ENCODE peak calls at places on chromosomes 13 and 19, in four cellular contexts. O is neural crest cell, C is IMR-90, M is endodermal cell. A is an unnamed sample.

GRCh38 chr19:46963093-46963734 is 56.4 kb upstream of the NPAS1 start:
- DNase-seq in C (peak; percentile 94), M (no peak), O (no peak), A (peak; percentile 88)

GRCh38 chr13:112204376-112204775 is 137.4 kb downstream of the SOX1 start:
- DNase-seq in C (no peak), M (no peak), O (no peak), A (no peak)

GRCh38 chr19:29323972-29324680 is 111.2 kb upstream of the UQCRFS1 start:
- DNase-seq in O (no peak), M (no peak), C (no peak), A (no peak)

GRCh38 chr13:113233101-113233500 is 23.7 kb downstream of the CUL4A start:
- DNase-seq in O (no peak), C (no peak), M (no peak), A (no peak)

GRCh38 chr13:110206170-110206569 is 100.8 kb downstream of the COL4A1 start:
- DNase-seq in M (no peak), O (no peak), C (no peak), A (no peak)

GRCh38 chr13:87667686-87668085 is 3.5 kb upstream of the SLITRK5 start:
- DNase-seq in C (no peak), O (no peak), M (no peak), A (no peak)

GRCh38 chr13:40994581-40995230 is 24.4 kb downstream of the ELF1 start:
- DNase-seq in O (no peak), M (no peak), C (no peak), A (no peak)

GRCh38 chr19:12838182-12838890 is at the start of gene MAST1:
- DNase-seq in M (peak; percentile 87), C (no peak), O (peak; percentile 54), A (no peak)

GRCh38 chr19:42316223-42317211 is 3.4 kb downstream of the TMEM145 start:
- DNase-seq in M (no peak), O (no peak), C (peak; percentile 21), A (no peak)

GRCh38 chr19:13795595-13796300 is 505 bp downstream of the ZSWIM4 start:
- DNase-seq in O (no peak), M (peak; percentile 59), C (peak; percentile 28), A (no peak)

GRCh38 chr13:44389003-44389666 is 15.5 kb downstream of the SERP2 start:
- DNase-seq in C (no peak), O (no peak), M (no peak), A (no peak)

GRCh38 chr19:51971624-51972023 is 15.0 kb downstream of the ZNF350 start:
- DNase-seq in O (no peak), M (no peak), C (peak; percentile 13), A (no peak)

GRCh38 chr13:44971656-44972595 is 17.3 kb downstream of the NUFIP1 start:
- DNase-seq in M (no peak), C (peak; percentile 68), O (no peak), A (peak; percentile 31)

GRCh38 chr19:11203194-11204075 is 6.1 kb upstream of the KANK2 start:
- DNase-seq in M (peak; percentile 93), O (peak; percentile 73), C (peak; percentile 71), A (no peak)

GRCh38 chr19:45191324-45191845 is 12.8 kb downstream of the BLOC1S3 start:
- DNase-seq in C (no peak), M (no peak), O (no peak), A (no peak)

GRCh38 chr13:78604782-78605611 is 1.6 kb upstream of the POU4F1 start:
- DNase-seq in M (peak; percentile 83), C (peak; percentile 8), O (no peak), A (no peak)

GRCh38 chr19:53612762-53613526 is 18.9 kb upstream of the DPRX start:
- DNase-seq in C (no peak), O (no peak), M (peak; percentile 94), A (no peak)

GRCh38 chr19:39539519-39540332 is at the start of gene EID2:
- DNase-seq in C (peak; percentile 93), O (peak; percentile 97), M (peak; percentile 96), A (peak; percentile 85)

GRCh38 chr13:28494537-28494860 is 429 bp downstream of the FLT1 start:
- DNase-seq in M (no peak), C (no peak), O (peak; percentile 16), A (no peak)

GRCh38 chr19:45507864-45508680 is 793 bp downstream of the VASP start:
- DNase-seq in O (no peak), M (peak; percentile 89), C (no peak), A (no peak)

GRCh38 chr19:9839415-9839814 is 4.3 kb downstream of the PIN1 start:
- DNase-seq in M (no peak), O (no peak), C (peak; percentile 51), A (peak; percentile 54)

GRCh38 chr13:30111810-30112209 is 195.5 kb downstream of the KATNAL1 start:
- DNase-seq in O (no peak), C (no peak), M (peak; percentile 76), A (no peak)

GRCh38 chr19:2811221-2811722 is 8.4 kb upstream of the ZNF554 start:
- DNase-seq in C (no peak), O (no peak), M (no peak), A (no peak)

DNA sequence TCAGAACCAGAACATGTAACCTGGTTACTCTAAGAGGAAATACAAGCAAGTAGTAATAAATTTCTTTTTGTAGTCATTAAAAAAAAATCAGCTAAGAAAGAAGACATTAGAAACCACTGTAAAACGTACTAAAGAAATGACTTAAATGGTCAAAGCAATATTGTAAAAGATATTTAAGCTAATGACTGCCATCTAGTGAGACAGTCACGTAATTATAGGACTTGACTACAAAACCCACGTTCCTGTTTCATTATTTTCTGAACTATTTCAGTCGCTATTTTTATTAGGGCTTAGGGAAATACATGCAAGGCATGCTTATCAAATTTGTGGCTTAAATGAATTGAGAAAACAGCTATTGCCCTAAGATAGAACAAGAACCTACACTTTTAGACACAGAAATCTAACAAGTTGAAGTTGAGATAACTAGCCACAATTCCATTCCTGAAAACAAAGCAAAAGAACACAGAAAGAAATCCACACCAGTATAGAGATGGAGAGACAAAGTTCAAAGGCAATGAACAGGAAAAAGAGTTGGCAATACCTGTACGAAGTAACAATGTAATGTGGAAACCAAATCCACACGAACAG is 17.9 kb downstream of the ALG5 start:
- DNase-seq in C (peak; percentile 79), M (no peak), O (no peak), A (no peak)
- TF ChIP-seq CTCF in C (peak; percentile 81), M (peak; percentile 78), O (peak; percentile 75), A (no peak)

GRCh38 chr13:98795220-98795619 is 42.7 kb upstream of the SLC15A1 start:
- DNase-seq in M (no peak), C (no peak), O (no peak), A (no peak)

GRCh38 chr13:98796191-98796590 is 43.7 kb upstream of the SLC15A1 start:
- DNase-seq in M (no peak), C (no peak), O (no peak), A (no peak)

GRCh38 chr13:98792784-98793183 is 40.3 kb upstream of the SLC15A1 start:
- DNase-seq in M (no peak), O (no peak), C (no peak), A (no peak)

GRCh38 chr13:98792321-98792720 is 39.8 kb upstream of the SLC15A1 start:
- DNase-seq in O (no peak), M (no peak), C (no peak), A (no peak)

DNA sequence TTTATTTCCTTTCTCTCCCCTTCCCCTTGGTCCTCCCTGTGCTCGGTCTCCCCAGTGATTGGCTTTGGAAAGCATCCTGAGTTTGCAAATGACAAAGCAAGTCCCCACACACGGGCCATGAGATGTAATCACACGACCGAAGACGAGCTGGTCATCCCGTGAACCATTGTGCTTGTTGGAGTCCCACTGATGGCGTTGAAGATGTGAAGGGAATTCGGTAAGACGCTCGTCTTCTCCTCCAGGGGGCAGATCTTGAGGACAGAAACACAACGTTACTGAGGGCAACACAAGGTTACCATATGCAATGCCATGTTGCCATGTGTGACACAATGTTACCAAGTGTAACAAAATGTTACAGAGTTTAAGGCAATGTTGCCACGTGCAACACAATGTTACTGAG is 42.0 kb upstream of the SLC15A1 start:
- DNase-seq in C (no peak), O (no peak), M (no peak), A (no peak)
- TF ChIP-seq CTCF in C (no peak), O (no peak), M (peak; percentile 41), A (no peak)

DNA sequence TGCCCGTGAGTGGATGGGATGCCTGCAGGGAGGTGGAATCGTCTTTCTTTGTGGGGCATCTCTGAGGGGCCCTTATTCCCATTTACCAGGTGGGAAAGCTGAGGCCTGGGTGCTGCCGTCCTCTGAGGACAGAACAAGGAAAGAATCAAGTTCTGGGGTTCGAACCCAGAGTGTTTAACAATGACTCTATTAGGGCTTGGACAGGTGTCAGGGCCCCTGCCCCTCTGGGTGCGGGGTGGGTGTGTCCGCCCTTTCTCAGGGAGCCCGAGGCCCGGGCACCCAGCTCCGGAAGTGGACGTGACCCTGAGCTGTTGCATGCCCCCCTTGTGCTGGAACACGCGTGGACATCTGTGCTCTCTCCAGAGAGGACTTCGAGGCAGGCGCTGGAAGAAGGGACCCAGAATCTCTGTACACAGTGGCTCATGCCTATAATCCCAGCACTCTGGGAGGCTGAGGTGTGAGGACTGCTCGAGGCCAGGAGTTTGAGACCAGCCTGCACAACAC is 10.8 kb downstream of the NDUFA11 start:
- DNase-seq in C (no peak), O (no peak), M (no peak), A (no peak)
- TF ChIP-seq CTCF in C (no peak), O (no peak), M (peak; percentile 19), A (no peak)

GRCh38 chr19:32063601-32064000 is 281.8 kb upstream of the ZNF507 start:
- DNase-seq in O (no peak), M (no peak), C (no peak), A (no peak)

GRCh38 chr19:32066056-32066455 is 279.4 kb upstream of the ZNF507 start:
- DNase-seq in M (no peak), C (no peak), O (no peak), A (no peak)

GRCh38 chr19:32070101-32070500 is 275.3 kb upstream of the ZNF507 start:
- DNase-seq in M (no peak), C (no peak), O (no peak), A (no peak)

GRCh38 chr19:32067686-32068085 is 277.7 kb upstream of the ZNF507 start:
- DNase-seq in C (no peak), O (no peak), M (peak; percentile 86), A (no peak)

DNA sequence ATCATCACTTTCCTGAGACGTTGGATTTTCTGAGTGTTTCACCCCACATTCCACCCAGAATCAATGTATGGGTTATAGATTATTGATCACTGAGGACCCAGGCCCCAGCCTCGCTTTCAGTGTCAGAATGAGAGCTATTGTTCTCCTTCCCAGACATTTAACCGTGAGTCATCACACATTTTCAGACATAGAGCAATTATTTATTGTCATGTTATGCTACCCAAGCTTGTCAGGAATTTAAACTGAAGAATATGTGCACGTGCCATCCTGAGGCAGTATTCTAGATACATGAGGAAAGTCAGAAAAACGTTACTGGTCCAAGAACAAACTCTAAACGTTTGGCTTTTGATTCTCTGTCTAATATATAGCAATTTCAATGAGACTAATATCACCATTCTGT is 276.6 kb upstream of the ZNF507 start:
- DNase-seq in C (no peak), O (no peak), M (no peak), A (no peak)
- TF ChIP-seq CTCF in C (no peak), O (no peak), M (no peak), A (no peak)

GRCh38 chr13:79901336-79901735 is 420.4 kb downstream of the NDFIP2 start:
- DNase-seq in C (peak; percentile 13), M (no peak), O (no peak), A (no peak)
- TF ChIP-seq CTCF in C (peak; percentile 22), M (peak; percentile 29), O (no peak), A (no peak)

GRCh38 chr19:33407140-33407551 is 33.6 kb downstream of the CEBPG start:
- DNase-seq in O (no peak), M (no peak), C (no peak), A (no peak)
- TF ChIP-seq CTCF in O (peak; percentile 7), M (no peak), C (no peak), A (peak; percentile 0)

GRCh38 chr19:55099557-55100506 is 17.6 kb downstream of the PPP1R12C start:
- DNase-seq in O (no peak), C (no peak), M (peak; percentile 84), A (no peak)
- TF ChIP-seq CTCF in O (peak; percentile 31), C (no peak), M (peak; percentile 64), A (peak; percentile 10)